ENCODE peak calls at places on chromosomes 7 and 10, in four cellular contexts. One of them, this sample, is unnamed.

GRCh38 chr7:119963654-119964053 is 309.3 kb upstream of the KCND2 start:
- DNase-seq in neuronal stem cell: no peak
- DNase-seq in AML-193: no peak
- DNase-seq in activated CD8-positive, alpha-beta memory T cell treated with anti-CD3 and anti-CD28 coated beads, Interleukin-2, amount 50 U/mL, for 4 hours: no peak
- DNase-seq in this sample: no peak

GRCh38 chr10:11878776-11879175 is 55.6 kb downstream of the PROSER2 start:
- DNase-seq in neuronal stem cell: no peak
- DNase-seq in AML-193: no peak
- DNase-seq in activated CD8-positive, alpha-beta memory T cell treated with anti-CD3 and anti-CD28 coated beads, Interleukin-2, amount 50 U/mL, for 4 hours: no peak
- DNase-seq in this sample: no peak

GRCh38 chr7:85612514-85612913 is 425.7 kb upstream of the SEMA3D start:
- DNase-seq in neuronal stem cell: no peak
- DNase-seq in AML-193: no peak
- DNase-seq in activated CD8-positive, alpha-beta memory T cell treated with anti-CD3 and anti-CD28 coated beads, Interleukin-2, amount 50 U/mL, for 4 hours: no peak
- DNase-seq in this sample: no peak

GRCh38 chr7:134362587-134363483 is 46.1 kb upstream of the SLC35B4 start:
- DNase-seq in neuronal stem cell: no peak
- DNase-seq in AML-193: no peak
- DNase-seq in activated CD8-positive, alpha-beta memory T cell treated with anti-CD3 and anti-CD28 coated beads, Interleukin-2, amount 50 U/mL, for 4 hours: no peak
- DNase-seq in this sample: no peak

GRCh38 chr10:130560573-130560972 is 424.4 kb downstream of the GLRX3 start:
- DNase-seq in neuronal stem cell: no peak
- DNase-seq in AML-193: no peak
- DNase-seq in activated CD8-positive, alpha-beta memory T cell treated with anti-CD3 and anti-CD28 coated beads, Interleukin-2, amount 50 U/mL, for 4 hours: no peak
- DNase-seq in this sample: no peak

GRCh38 chr10:29923416-29923970 is 135.9 kb downstream of the JCAD start:
- DNase-seq in neuronal stem cell: no peak
- DNase-seq in AML-193: no peak
- DNase-seq in activated CD8-positive, alpha-beta memory T cell treated with anti-CD3 and anti-CD28 coated beads, Interleukin-2, amount 50 U/mL, for 4 hours: no peak
- DNase-seq in this sample: no peak

GRCh38 chr7:142808802-142809583 is 38.2 kb downstream of the PRSS2 start:
- DNase-seq in neuronal stem cell: no peak
- DNase-seq in AML-193: no peak
- DNase-seq in activated CD8-positive, alpha-beta memory T cell treated with anti-CD3 and anti-CD28 coated beads, Interleukin-2, amount 50 U/mL, for 4 hours: peak; percentile 93
- DNase-seq in this sample: peak; percentile 66

GRCh38 chr10:124618674-124619073 is 125.5 kb downstream of the FAM53B start:
- DNase-seq in neuronal stem cell: no peak
- DNase-seq in AML-193: no peak
- DNase-seq in activated CD8-positive, alpha-beta memory T cell treated with anti-CD3 and anti-CD28 coated beads, Interleukin-2, amount 50 U/mL, for 4 hours: no peak
- DNase-seq in this sample: no peak

GRCh38 chr7:119783799-119784198 is 489.2 kb upstream of the KCND2 start:
- DNase-seq in neuronal stem cell: no peak
- DNase-seq in AML-193: no peak
- DNase-seq in activated CD8-positive, alpha-beta memory T cell treated with anti-CD3 and anti-CD28 coated beads, Interleukin-2, amount 50 U/mL, for 4 hours: no peak
- DNase-seq in this sample: no peak

GRCh38 chr10:70119623-70120022 is 13.0 kb downstream of the AIFM2 start:
- DNase-seq in neuronal stem cell: no peak
- DNase-seq in AML-193: no peak
- DNase-seq in activated CD8-positive, alpha-beta memory T cell treated with anti-CD3 and anti-CD28 coated beads, Interleukin-2, amount 50 U/mL, for 4 hours: no peak
- DNase-seq in this sample: no peak

GRCh38 chr10:109886788-109887155 is 36.5 kb downstream of the XPNPEP1 start:
- DNase-seq in neuronal stem cell: no peak
- DNase-seq in AML-193: no peak
- DNase-seq in activated CD8-positive, alpha-beta memory T cell treated with anti-CD3 and anti-CD28 coated beads, Interleukin-2, amount 50 U/mL, for 4 hours: no peak
- DNase-seq in this sample: no peak

GRCh38 chr7:14457567-14458453 is 444.7 kb downstream of the DGKB start:
- DNase-seq in neuronal stem cell: peak; percentile 77
- DNase-seq in AML-193: peak; percentile 31
- DNase-seq in activated CD8-positive, alpha-beta memory T cell treated with anti-CD3 and anti-CD28 coated beads, Interleukin-2, amount 50 U/mL, for 4 hours: peak; percentile 29
- DNase-seq in this sample: peak; percentile 28

GRCh38 chr10:48897438-48897790 is 42.2 kb downstream of the LRRC18 start:
- DNase-seq in neuronal stem cell: no peak
- DNase-seq in AML-193: no peak
- DNase-seq in activated CD8-positive, alpha-beta memory T cell treated with anti-CD3 and anti-CD28 coated beads, Interleukin-2, amount 50 U/mL, for 4 hours: no peak
- DNase-seq in this sample: no peak

GRCh38 chr7:82444220-82445049 is 858 bp upstream of the CACNA2D1 start:
- DNase-seq in neuronal stem cell: peak; percentile 33
- DNase-seq in AML-193: no peak
- DNase-seq in activated CD8-positive, alpha-beta memory T cell treated with anti-CD3 and anti-CD28 coated beads, Interleukin-2, amount 50 U/mL, for 4 hours: no peak
- DNase-seq in this sample: no peak

GRCh38 chr7:143359769-143360168 is 2.7 kb downstream of the FAM131B start:
- DNase-seq in neuronal stem cell: no peak
- DNase-seq in AML-193: peak; percentile 21
- DNase-seq in activated CD8-positive, alpha-beta memory T cell treated with anti-CD3 and anti-CD28 coated beads, Interleukin-2, amount 50 U/mL, for 4 hours: no peak
- DNase-seq in this sample: no peak

GRCh38 chr10:12264204-12264908 is 68.4 kb downstream of the CDC123 start:
- DNase-seq in neuronal stem cell: peak; percentile 64
- DNase-seq in AML-193: peak; percentile 40
- DNase-seq in activated CD8-positive, alpha-beta memory T cell treated with anti-CD3 and anti-CD28 coated beads, Interleukin-2, amount 50 U/mL, for 4 hours: peak; percentile 72
- DNase-seq in this sample: peak; percentile 90

GRCh38 chr7:92725161-92725925 is 111.0 kb downstream of the CDK6 start:
- DNase-seq in neuronal stem cell: no peak
- DNase-seq in AML-193: no peak
- DNase-seq in activated CD8-positive, alpha-beta memory T cell treated with anti-CD3 and anti-CD28 coated beads, Interleukin-2, amount 50 U/mL, for 4 hours: no peak
- DNase-seq in this sample: no peak

GRCh38 chr7:494261-494687 is 25.4 kb downstream of the PDGFA start:
- DNase-seq in neuronal stem cell: no peak
- DNase-seq in AML-193: no peak
- DNase-seq in activated CD8-positive, alpha-beta memory T cell treated with anti-CD3 and anti-CD28 coated beads, Interleukin-2, amount 50 U/mL, for 4 hours: no peak
- DNase-seq in this sample: peak; percentile 91

GRCh38 chr7:29574659-29575058 is 11.0 kb downstream of the PRR15 start:
- DNase-seq in neuronal stem cell: no peak
- DNase-seq in AML-193: peak; percentile 34
- DNase-seq in activated CD8-positive, alpha-beta memory T cell treated with anti-CD3 and anti-CD28 coated beads, Interleukin-2, amount 50 U/mL, for 4 hours: no peak
- DNase-seq in this sample: no peak

GRCh38 chr10:5496261-5497250 is 2.8 kb downstream of the CALML5 start:
- DNase-seq in neuronal stem cell: no peak
- DNase-seq in AML-193: no peak
- DNase-seq in activated CD8-positive, alpha-beta memory T cell treated with anti-CD3 and anti-CD28 coated beads, Interleukin-2, amount 50 U/mL, for 4 hours: no peak
- DNase-seq in this sample: no peak

GRCh38 chr10:114307731-114308130 is 68.7 kb downstream of the VWA2 start:
- DNase-seq in neuronal stem cell: no peak
- DNase-seq in AML-193: no peak
- DNase-seq in activated CD8-positive, alpha-beta memory T cell treated with anti-CD3 and anti-CD28 coated beads, Interleukin-2, amount 50 U/mL, for 4 hours: no peak
- DNase-seq in this sample: no peak

GRCh38 chr10:62511656-62512055 is 137.5 kb downstream of the ZNF365 start:
- DNase-seq in neuronal stem cell: no peak
- DNase-seq in AML-193: no peak
- DNase-seq in activated CD8-positive, alpha-beta memory T cell treated with anti-CD3 and anti-CD28 coated beads, Interleukin-2, amount 50 U/mL, for 4 hours: no peak
- DNase-seq in this sample: peak; percentile 41

GRCh38 chr7:95334434-95334833 is 10.1 kb upstream of the PON1 start:
- DNase-seq in neuronal stem cell: no peak
- DNase-seq in AML-193: no peak
- DNase-seq in activated CD8-positive, alpha-beta memory T cell treated with anti-CD3 and anti-CD28 coated beads, Interleukin-2, amount 50 U/mL, for 4 hours: no peak
- DNase-seq in this sample: no peak

GRCh38 chr10:63003816-63004453 is 129.2 kb upstream of the NRBF2 start:
- DNase-seq in neuronal stem cell: no peak
- DNase-seq in AML-193: peak; percentile 16
- DNase-seq in activated CD8-positive, alpha-beta memory T cell treated with anti-CD3 and anti-CD28 coated beads, Interleukin-2, amount 50 U/mL, for 4 hours: no peak
- DNase-seq in this sample: no peak

GRCh38 chr7:92768501-92769360 is 67.6 kb downstream of the CDK6 start:
- DNase-seq in neuronal stem cell: no peak
- DNase-seq in AML-193: no peak
- DNase-seq in activated CD8-positive, alpha-beta memory T cell treated with anti-CD3 and anti-CD28 coated beads, Interleukin-2, amount 50 U/mL, for 4 hours: no peak
- DNase-seq in this sample: peak; percentile 40

GRCh38 chr7:117088623-117089199 is 135.4 kb downstream of the ST7 start:
- DNase-seq in neuronal stem cell: no peak
- DNase-seq in AML-193: no peak
- DNase-seq in activated CD8-positive, alpha-beta memory T cell treated with anti-CD3 and anti-CD28 coated beads, Interleukin-2, amount 50 U/mL, for 4 hours: no peak
- DNase-seq in this sample: no peak

GRCh38 chr7:5296627-5297226 is 14.0 kb downstream of the SLC29A4 start:
- DNase-seq in neuronal stem cell: peak; percentile 75
- DNase-seq in AML-193: no peak
- DNase-seq in activated CD8-positive, alpha-beta memory T cell treated with anti-CD3 and anti-CD28 coated beads, Interleukin-2, amount 50 U/mL, for 4 hours: peak; percentile 61
- DNase-seq in this sample: peak; percentile 87

GRCh38 chr7:74311305-74311744 is 22.1 kb downstream of the CLIP2 start:
- DNase-seq in neuronal stem cell: no peak
- DNase-seq in AML-193: no peak
- DNase-seq in activated CD8-positive, alpha-beta memory T cell treated with anti-CD3 and anti-CD28 coated beads, Interleukin-2, amount 50 U/mL, for 4 hours: no peak
- DNase-seq in this sample: no peak

GRCh38 chr7:154231732-154232131 is 179.5 kb downstream of the DPP6 start:
- DNase-seq in neuronal stem cell: peak; percentile 64
- DNase-seq in AML-193: no peak
- DNase-seq in activated CD8-positive, alpha-beta memory T cell treated with anti-CD3 and anti-CD28 coated beads, Interleukin-2, amount 50 U/mL, for 4 hours: no peak
- DNase-seq in this sample: no peak

GRCh38 chr7:2037805-2038635 is 194.7 kb downstream of the MAD1L1 start:
- DNase-seq in neuronal stem cell: no peak
- DNase-seq in AML-193: no peak
- DNase-seq in activated CD8-positive, alpha-beta memory T cell treated with anti-CD3 and anti-CD28 coated beads, Interleukin-2, amount 50 U/mL, for 4 hours: no peak
- DNase-seq in this sample: no peak

GRCh38 chr7:151368136-151368571 is 26.5 kb downstream of the NUB1 start:
- DNase-seq in neuronal stem cell: peak; percentile 75
- DNase-seq in AML-193: peak; percentile 45
- DNase-seq in activated CD8-positive, alpha-beta memory T cell treated with anti-CD3 and anti-CD28 coated beads, Interleukin-2, amount 50 U/mL, for 4 hours: peak; percentile 78
- DNase-seq in this sample: peak; percentile 85

GRCh38 chr7:96665689-96666088 is 44.0 kb downstream of the SEM1 start:
- DNase-seq in neuronal stem cell: no peak
- DNase-seq in AML-193: no peak
- DNase-seq in activated CD8-positive, alpha-beta memory T cell treated with anti-CD3 and anti-CD28 coated beads, Interleukin-2, amount 50 U/mL, for 4 hours: no peak
- DNase-seq in this sample: no peak

This sample was measured in GM13976.